ENCODE peak calls at places on chromosomes 7 and 10, in nine cellular contexts. N, I, Y, O, B, P, U, X and E are unnamed samples.

GRCh38 chr10:30383366-30383765 is 34.3 kb upstream of the MTPAP start:
- DNase-seq in N (no peak), I (no peak), Y (no peak), O (no peak), B (no peak), P (no peak), U (peak; percentile 35), X (no peak), E (no peak)

GRCh38 chr7:19463581-19463980 is 245.3 kb downstream of the POLR1F start:
- DNase-seq in N (no peak), I (no peak), Y (no peak), O (no peak), B (no peak), P (no peak), U (no peak), X (no peak), E (no peak)

GRCh38 chr10:73931767-73932624 is 21.1 kb downstream of the PLAU start:
- DNase-seq in N (peak; percentile 81), I (no peak), Y (no peak), O (no peak), B (peak; percentile 80), P (peak; percentile 80), U (no peak), X (peak; percentile 32), E (no peak)

GRCh38 chr10:133027480-133027879 is 60.2 kb upstream of the ADGRA1 start:
- DNase-seq in N (no peak), I (no peak), Y (no peak), O (no peak), B (no peak), P (no peak), U (no peak), X (no peak), E (no peak)

GRCh38 chr7:87689374-87689773 is 61.2 kb downstream of the RUNDC3B start:
- DNase-seq in N (no peak), I (no peak), Y (no peak), O (no peak), B (no peak), P (no peak), U (no peak), X (no peak), E (no peak)

GRCh38 chr10:5958077-5958476 is 19.3 kb downstream of the IL15RA start:
- DNase-seq in N (no peak), I (no peak), Y (no peak), O (no peak), B (no peak), P (no peak), U (no peak), X (no peak), E (no peak)

GRCh38 chr7:138072726-138073125 is 3.5 kb upstream of the AKR1D1 start:
- DNase-seq in N (no peak), I (no peak), Y (no peak), O (no peak), B (no peak), P (no peak), U (no peak), X (no peak), E (no peak)

GRCh38 chr10:19048901-19049300 is 300 bp downstream of the MALRD1 start:
- DNase-seq in N (no peak), I (no peak), Y (no peak), O (no peak), B (no peak), P (no peak), U (no peak), X (no peak), E (no peak)

GRCh38 chr7:36130236-36130945 is 22.7 kb upstream of the EEPD1 start:
- DNase-seq in N (no peak), I (no peak), Y (no peak), O (no peak), B (no peak), P (no peak), U (no peak), X (no peak), E (no peak)

GRCh38 chr7:149278396-149278795 is 16.4 kb downstream of the ZNF783 start:
- DNase-seq in N (no peak), I (no peak), Y (no peak), O (no peak), B (no peak), P (no peak), U (no peak), X (no peak), E (no peak)

GRCh38 chr10:130479906-130480305 is 343.7 kb downstream of the GLRX3 start:
- DNase-seq in N (no peak), I (no peak), Y (no peak), O (no peak), B (no peak), P (no peak), U (no peak), X (no peak), E (no peak)

GRCh38 chr7:12351843-12352242 is 51.8 kb downstream of the VWDE start:
- DNase-seq in N (no peak), I (no peak), Y (no peak), O (no peak), B (no peak), P (no peak), U (no peak), X (no peak), E (no peak)

GRCh38 chr7:147492621-147493020 is 1097.9 kb upstream of the C7orf33 start:
- DNase-seq in N (peak; percentile 21), I (no peak), Y (no peak), O (no peak), B (no peak), P (no peak), U (no peak), X (no peak), E (no peak)

GRCh38 chr10:133444342-133445267 is 9.1 kb upstream of the SCART1 start:
- DNase-seq in N (no peak), I (no peak), Y (no peak), O (no peak), B (no peak), P (no peak), U (no peak), X (no peak), E (no peak)